ENCODE peak calls at places on chromosomes 3 and 15, in five cellular contexts. V is mammary epithelial cell, L is cardiac muscle cell, J is mesendoderm, T is pancreas. H is an unnamed sample. For H3K4me1, the result is how much of the 10 kb centered on the place peaks cover.

GRCh38 chr3:113912551-113913246 is 35.1 kb upstream of the ZDHHC23 start:
- DNase-seq in L (peak), T (peak), V (peak), J (peak), H (peak)

GRCh38 chr3:186413615-186414415 is 51.8 kb upstream of the DGKG start:
- DNase-seq in T (peak), J (peak), L (peak), V (peak), H (peak)

GRCh38 chr15:80787238-80787805 is 8.2 kb downstream of the CEMIP start:
- DNase-seq in V (no peak), T (no peak), L (no peak), J (peak), H (no peak)

GRCh38 chr3:69893274-69893673 is 106.3 kb upstream of the SAMMSON start:
- DNase-seq in J (no peak), L (no peak), V (no peak), T (no peak), H (no peak)

GRCh38 chr3:170128977-170129431 is 52.5 kb downstream of the PHC3 start:
- DNase-seq in L (no peak), T (no peak), V (peak), J (peak), H (no peak)

GRCh38 chr15:69244798-69245197 is 53.9 kb upstream of the PAQR5 start:
- DNase-seq in L (no peak), V (no peak), T (no peak), J (no peak), H (no peak)

GRCh38 chr3:124097362-124098120 is 105.6 kb upstream of the ROPN1 start:
- DNase-seq in J (no peak), T (no peak), L (no peak), V (peak), H (no peak)

GRCh38 chr15:64897345-64897985 is 14.2 kb upstream of the ANKDD1A start:
- DNase-seq in J (no peak), T (no peak), V (peak), L (no peak), H (peak)

GRCh38 chr3:60809857-60810256 is 441.4 kb downstream of the FHIT start:
- DNase-seq in T (no peak), V (peak), L (no peak), J (peak), H (peak)

GRCh38 chr3:178517665-178518366 is 18.4 kb upstream of the KCNMB2 start:
- DNase-seq in T (no peak), L (no peak), V (no peak), J (no peak), H (no peak)

GRCh38 chr3:152455989-152456388 is 187.3 kb downstream of the MBNL1 start:
- DNase-seq in V (no peak), L (no peak), J (no peak), T (no peak), H (no peak)

GRCh38 chr3:12181301-12181700 is 22.6 kb upstream of the TIMP4 start:
- DNase-seq in V (no peak), T (no peak), L (no peak), J (no peak), H (no peak)

GRCh38 chr3:30124435-30125390 is 481.7 kb upstream of the TGFBR2 start:
- DNase-seq in V (peak), T (peak), L (peak), J (peak), H (peak)

GRCh38 chr3:158106773-158107461 is 697 bp upstream of the SHOX2 start:
- DNase-seq in T (no peak), L (no peak), V (peak), J (peak), H (peak)

GRCh38 chr3:52216585-52217408 is 8.6 kb downstream of the TLR9 start:
- DNase-seq in J (peak), V (peak), T (peak), L (no peak), H (peak)

GRCh38 chr3:186442162-186442561 is 80.1 kb upstream of the DGKG start:
- DNase-seq in T (peak), V (no peak), J (no peak), L (no peak), H (no peak)

GRCh38 chr3:23377928-23378672 is 175.0 kb downstream of the UBE2E2 start:
- DNase-seq in J (no peak), V (no peak), L (no peak), T (no peak), H (no peak)

GRCh38 chr3:174533286-174533685 is 325.8 kb upstream of the NAALADL2 start:
- DNase-seq in V (peak), T (no peak), L (no peak), J (no peak), H (no peak)

GRCh38 chr3:33159234-33159633 is 45.4 kb downstream of the CRTAP start:
- DNase-seq in V (no peak), L (no peak), J (no peak), T (no peak), H (no peak)

GRCh38 chr3:125140011-125140813 is 72.3 kb downstream of the SLC12A8 start:
- DNase-seq in T (no peak), L (no peak), J (no peak), V (peak), H (no peak)

GRCh38 chr3:31178467-31178866 is 284.0 kb upstream of the GADL1 start:
- DNase-seq in J (no peak), V (no peak), L (no peak), T (no peak), H (no peak)

GRCh38 chr3:130820976-130821375 is 72.9 kb upstream of the ATP2C1 start:
- DNase-seq in J (peak), L (no peak), T (peak), V (peak), H (peak)

GRCh38 chr3:186411089-186411488 is 49.1 kb upstream of the DGKG start:
- DNase-seq in T (no peak), J (no peak), V (no peak), L (no peak), H (no peak)

GRCh38 chr15:20106026-20106425 is 435.6 kb downstream of the GOLGA6L6 start:
- DNase-seq in V (peak), T (peak), J (peak), L (no peak), H (no peak)

GRCh38 chr3:177672252-177672911 is 475.1 kb upstream of the TBL1XR1 start:
- DNase-seq in T (no peak), J (no peak), V (no peak), L (no peak), H (no peak)

GRCh38 chr3:151012753-151013152 is 40.2 kb upstream of the CLRN1 start:
- DNase-seq in J (peak), T (no peak), L (no peak), V (no peak), H (no peak)

GRCh38 chr3:123011484-123011883 is 16.1 kb downstream of the SEMA5B start:
- DNase-seq in L (no peak), V (no peak), T (no peak), J (no peak), H (no peak)

GRCh38 chr3:47117803-47118364 is 46.0 kb downstream of the SETD2 start:
- DNase-seq in L (no peak), T (no peak), V (no peak), J (no peak), H (no peak)
- H3K27ac ChIP-seq in L (no peak), T (no peak), V (no peak), J (no peak), H (no peak)

DNA sequence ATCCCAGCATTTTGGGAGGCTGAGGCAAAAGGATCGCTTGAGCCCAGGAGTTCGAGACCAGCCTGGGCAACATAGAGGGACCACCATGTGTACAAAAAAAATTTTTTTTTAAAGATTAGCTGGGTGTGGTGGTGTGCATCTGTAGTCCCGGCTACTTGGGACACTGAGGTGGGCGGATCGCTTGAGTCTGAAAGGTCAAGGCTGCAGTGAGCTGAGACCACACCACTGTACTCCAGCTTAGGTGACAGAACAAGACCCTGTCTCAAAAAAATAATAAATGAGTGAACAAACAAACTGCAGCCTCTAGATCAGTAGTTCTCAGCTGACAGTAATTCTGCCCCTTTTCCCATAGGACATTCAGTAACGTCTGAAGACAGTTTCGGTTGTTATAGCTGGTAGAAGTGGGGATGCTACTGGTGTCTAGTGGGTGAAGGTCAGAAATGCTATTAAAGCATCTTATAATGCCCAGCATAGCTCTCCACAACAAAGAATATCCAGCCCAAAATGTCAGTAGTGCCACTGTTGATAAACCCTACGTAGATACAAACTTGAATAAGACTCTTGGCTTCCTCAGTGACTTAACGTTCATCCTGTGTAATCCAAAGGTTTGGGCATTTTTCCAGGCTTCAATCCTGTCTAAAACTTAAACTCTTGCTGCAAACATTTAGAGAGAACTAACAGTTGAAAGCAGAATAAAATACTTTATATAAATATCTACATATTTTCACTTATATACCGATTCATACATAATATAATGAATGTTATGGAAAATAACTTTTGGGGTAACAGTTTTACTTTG is 10.6 kb downstream of the SMC4 start:
- DNase-seq in J (no peak), T (no peak), L (no peak), V (no peak), H (no peak)
- H3K4me3 ChIP-seq in J (no peak), T (no peak), L (no peak), V (no peak), H (no peak)

DNA sequence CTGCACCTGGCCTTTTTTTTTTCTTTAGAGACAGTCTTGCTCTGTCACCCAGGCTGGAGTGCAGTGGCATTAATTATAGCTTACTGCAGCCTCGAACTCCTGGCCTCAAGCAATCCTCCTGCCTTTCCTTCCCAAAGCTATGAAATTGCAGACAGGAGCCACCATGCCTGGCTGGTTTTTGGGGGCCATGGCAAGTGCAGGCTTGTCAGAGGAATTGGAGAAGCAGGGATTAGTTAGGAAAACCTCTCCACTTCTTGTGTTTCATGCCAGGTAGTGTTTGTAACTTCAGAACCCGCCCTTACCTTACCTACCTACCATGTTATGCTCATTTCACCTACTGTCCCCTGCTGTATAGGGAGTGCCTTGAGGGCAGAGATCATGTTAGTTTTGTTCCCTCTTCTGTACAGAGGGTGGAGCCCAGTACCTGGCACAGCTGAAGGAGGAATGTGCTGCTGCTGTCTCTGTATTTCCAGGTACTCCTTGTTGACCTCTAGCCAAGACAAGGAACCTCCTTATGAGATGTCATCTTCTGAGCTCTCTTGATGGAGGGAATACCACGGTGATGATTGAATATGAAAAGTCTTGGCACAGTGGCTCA is 43.8 kb downstream of the TRAK1 start:
- DNase-seq in T (no peak), L (no peak), V (peak), J (no peak), H (no peak)
- H3K4me1 ChIP-seq in T (under half), L (under half), V (under half), J (under half), H (under half)

DNA sequence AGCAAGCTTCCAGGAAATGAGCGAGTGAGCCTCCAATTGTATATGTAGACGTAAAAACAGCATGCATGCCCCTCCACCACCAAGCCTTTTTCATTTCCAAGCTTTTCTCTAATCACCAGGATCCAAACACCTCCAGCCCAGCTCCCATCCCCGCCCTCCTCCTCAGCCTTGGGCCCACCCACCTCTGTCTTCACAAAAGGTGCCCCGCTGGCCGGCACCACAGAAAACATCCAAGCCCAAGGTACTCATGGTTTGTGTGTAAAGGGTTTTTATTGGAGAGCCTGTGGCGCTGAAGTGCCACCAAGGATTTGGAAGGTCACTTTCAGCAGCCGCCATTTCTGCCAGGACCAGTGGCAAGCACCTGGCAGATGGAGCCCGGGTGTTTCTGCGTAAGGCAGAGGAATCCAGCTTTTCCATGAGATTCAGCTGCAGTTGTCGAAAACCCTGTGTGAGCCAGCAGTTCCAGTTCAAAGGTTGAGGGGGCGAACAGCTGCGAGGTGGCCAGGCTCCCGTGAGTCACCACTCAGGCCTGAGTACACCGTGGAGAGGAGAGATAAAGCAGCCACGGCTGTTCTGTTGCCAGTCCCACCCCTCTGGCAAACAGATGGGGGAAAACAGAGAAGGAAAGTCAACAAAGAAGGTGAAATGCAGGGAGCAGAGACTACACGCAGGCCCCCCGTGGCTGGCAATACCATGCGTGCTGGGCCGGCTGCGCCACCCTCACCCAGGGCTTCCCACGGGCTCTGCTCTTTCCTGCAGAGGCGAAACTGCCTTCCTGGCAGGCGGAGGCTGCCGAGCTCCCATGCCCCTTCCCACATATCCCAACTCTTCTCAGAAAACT is 38.2 kb downstream of the FAM174B start:
- DNase-seq in J (peak), V (no peak), L (peak), T (peak), H (peak)
- H3K27ac ChIP-seq in J (no peak), V (no peak), L (peak), T (peak), H (peak)

GRCh38 chr15:52221730-52222129 is 30.5 kb upstream of the GNB5 start:
- DNase-seq in L (no peak), J (no peak), T (no peak), V (no peak), H (no peak)
- H3K4me3 ChIP-seq in L (no peak), J (no peak), T (no peak), V (no peak), H (no peak)

H was measured in SJCRH30.